ENCODE peak calls at places on chromosomes 16 and 17, in six cellular contexts. One of them, this sample, is unnamed.

GRCh38 chr17:66717680-66718079 is 117.2 kb upstream of the CACNG5 start:
- DNase-seq in HL-60: no peak
- DNase-seq in bronchial epithelial cell: peak; percentile 87
- DNase-seq in A549: no peak
- DNase-seq in RWPE1: peak; percentile 79
- DNase-seq in activated B cell treated with CpG ODN at 0.5 μM for 24 hours: no peak
- DNase-seq in this sample: no peak

GRCh38 chr17:32755045-32755805 is 121.7 kb downstream of the MYO1D start:
- DNase-seq in HL-60: peak; percentile 8
- DNase-seq in activated B cell treated with CpG ODN at 0.5 μM for 24 hours: no peak
- DNase-seq in bronchial epithelial cell: peak; percentile 68
- DNase-seq in A549: peak; percentile 55
- DNase-seq in RWPE1: peak; percentile 64
- DNase-seq in this sample: no peak

GRCh38 chr17:47895254-47895855 is 681 bp upstream of the SP2 start:
- DNase-seq in RWPE1: no peak
- DNase-seq in activated B cell treated with CpG ODN at 0.5 μM for 24 hours: no peak
- DNase-seq in bronchial epithelial cell: peak; percentile 24
- DNase-seq in HL-60: peak; percentile 36
- DNase-seq in A549: peak; percentile 31
- DNase-seq in this sample: no peak

GRCh38 chr16:12781777-12782176 is 21.9 kb downstream of the CPPED1 start:
- DNase-seq in A549: no peak
- DNase-seq in activated B cell treated with CpG ODN at 0.5 μM for 24 hours: no peak
- DNase-seq in RWPE1: no peak
- DNase-seq in HL-60: no peak
- DNase-seq in bronchial epithelial cell: no peak
- DNase-seq in this sample: no peak

GRCh38 chr17:58641937-58642336 is 49.9 kb downstream of the TEX14 start:
- DNase-seq in activated B cell treated with CpG ODN at 0.5 μM for 24 hours: no peak
- DNase-seq in HL-60: no peak
- DNase-seq in RWPE1: no peak
- DNase-seq in A549: no peak
- DNase-seq in bronchial epithelial cell: peak; percentile 52
- DNase-seq in this sample: no peak

GRCh38 chr17:5846001-5846400 is 224.2 kb upstream of the WSCD1 start:
- DNase-seq in bronchial epithelial cell: no peak
- DNase-seq in RWPE1: no peak
- DNase-seq in HL-60: no peak
- DNase-seq in A549: no peak
- DNase-seq in activated B cell treated with CpG ODN at 0.5 μM for 24 hours: no peak
- DNase-seq in this sample: no peak

GRCh38 chr16:81601601-81602251 is 157.1 kb downstream of the CMIP start:
- DNase-seq in bronchial epithelial cell: no peak
- DNase-seq in HL-60: no peak
- DNase-seq in RWPE1: no peak
- DNase-seq in A549: no peak
- DNase-seq in activated B cell treated with CpG ODN at 0.5 μM for 24 hours: no peak
- DNase-seq in this sample: no peak

GRCh38 chr16:13492046-13492445 is 427.9 kb upstream of the ERCC4 start:
- DNase-seq in bronchial epithelial cell: no peak
- DNase-seq in RWPE1: no peak
- DNase-seq in HL-60: no peak
- DNase-seq in A549: no peak
- DNase-seq in activated B cell treated with CpG ODN at 0.5 μM for 24 hours: no peak
- DNase-seq in this sample: no peak

GRCh38 chr16:87954361-87954760 is 3.1 kb downstream of the BANP start:
- DNase-seq in A549: no peak
- DNase-seq in HL-60: no peak
- DNase-seq in bronchial epithelial cell: no peak
- DNase-seq in activated B cell treated with CpG ODN at 0.5 μM for 24 hours: no peak
- DNase-seq in RWPE1: no peak
- DNase-seq in this sample: no peak

GRCh38 chr16:87559976-87560375 is 42.3 kb upstream of the JPH3 start:
- DNase-seq in RWPE1: no peak
- DNase-seq in activated B cell treated with CpG ODN at 0.5 μM for 24 hours: no peak
- DNase-seq in HL-60: no peak
- DNase-seq in bronchial epithelial cell: no peak
- DNase-seq in A549: no peak
- DNase-seq in this sample: no peak

GRCh38 chr17:73100363-73100762 is 7.9 kb upstream of the SLC39A11 start:
- DNase-seq in A549: no peak
- DNase-seq in activated B cell treated with CpG ODN at 0.5 μM for 24 hours: no peak
- DNase-seq in RWPE1: no peak
- DNase-seq in HL-60: no peak
- DNase-seq in bronchial epithelial cell: no peak
- DNase-seq in this sample: no peak

GRCh38 chr16:11835891-11836652 is 15.3 kb downstream of the RSL1D1 start:
- DNase-seq in bronchial epithelial cell: peak; percentile 24
- DNase-seq in A549: no peak
- DNase-seq in activated B cell treated with CpG ODN at 0.5 μM for 24 hours: no peak
- DNase-seq in RWPE1: no peak
- DNase-seq in HL-60: no peak
- DNase-seq in this sample: no peak

GRCh38 chr16:51763072-51763658 is 612.1 kb upstream of the SALL1 start:
- DNase-seq in activated B cell treated with CpG ODN at 0.5 μM for 24 hours: no peak
- DNase-seq in bronchial epithelial cell: no peak
- DNase-seq in HL-60: no peak
- DNase-seq in RWPE1: no peak
- DNase-seq in A549: no peak
- DNase-seq in this sample: no peak

GRCh38 chr16:24853830-24854229 is 8.1 kb downstream of the SLC5A11 start:
- DNase-seq in bronchial epithelial cell: peak; percentile 54
- DNase-seq in RWPE1: no peak
- DNase-seq in A549: peak; percentile 68
- DNase-seq in activated B cell treated with CpG ODN at 0.5 μM for 24 hours: no peak
- DNase-seq in HL-60: no peak
- DNase-seq in this sample: no peak

GRCh38 chr17:3697157-3697515 is 1.2 kb upstream of the P2RX5 start:
- DNase-seq in HL-60: no peak
- DNase-seq in bronchial epithelial cell: no peak
- DNase-seq in RWPE1: no peak
- DNase-seq in A549: no peak
- DNase-seq in activated B cell treated with CpG ODN at 0.5 μM for 24 hours: no peak
- DNase-seq in this sample: no peak

GRCh38 chr17:82751171-82751570 is 694 bp upstream of the TBCD start:
- DNase-seq in bronchial epithelial cell: no peak
- DNase-seq in RWPE1: peak; percentile 21
- DNase-seq in A549: no peak
- DNase-seq in activated B cell treated with CpG ODN at 0.5 μM for 24 hours: no peak
- DNase-seq in HL-60: peak; percentile 63
- DNase-seq in this sample: no peak

GRCh38 chr17:27430882-27431491 is 25.3 kb upstream of the KSR1 start:
- DNase-seq in RWPE1: peak; percentile 48
- DNase-seq in bronchial epithelial cell: peak; percentile 34
- DNase-seq in A549: peak; percentile 45
- DNase-seq in HL-60: no peak
- DNase-seq in activated B cell treated with CpG ODN at 0.5 μM for 24 hours: no peak
- DNase-seq in this sample: no peak

GRCh38 chr17:43183921-43184320 is 12.9 kb downstream of the NBR1 start:
- DNase-seq in RWPE1: no peak
- DNase-seq in bronchial epithelial cell: no peak
- DNase-seq in activated B cell treated with CpG ODN at 0.5 μM for 24 hours: no peak
- DNase-seq in HL-60: no peak
- DNase-seq in A549: no peak
- DNase-seq in this sample: no peak

GRCh38 chr16:20952144-20952797 is 51.7 kb downstream of the LYRM1 start:
- DNase-seq in activated B cell treated with CpG ODN at 0.5 μM for 24 hours: no peak
- DNase-seq in bronchial epithelial cell: peak; percentile 51
- DNase-seq in RWPE1: peak; percentile 18
- DNase-seq in A549: no peak
- DNase-seq in HL-60: no peak
- DNase-seq in this sample: no peak

GRCh38 chr16:70529051-70529777 is 5.6 kb downstream of the SF3B3 start:
- DNase-seq in RWPE1: peak; percentile 48
- DNase-seq in HL-60: no peak
- DNase-seq in activated B cell treated with CpG ODN at 0.5 μM for 24 hours: no peak
- DNase-seq in A549: peak; percentile 62
- DNase-seq in bronchial epithelial cell: peak; percentile 68
- DNase-seq in this sample: no peak

GRCh38 chr17:74163271-74163821 is 40.1 kb upstream of the RPL38 start:
- DNase-seq in A549: no peak
- DNase-seq in RWPE1: no peak
- DNase-seq in HL-60: peak; percentile 70
- DNase-seq in bronchial epithelial cell: no peak
- DNase-seq in activated B cell treated with CpG ODN at 0.5 μM for 24 hours: no peak
- DNase-seq in this sample: no peak

GRCh38 chr16:77723108-77723514 is 797 bp downstream of the NUDT7 start:
- DNase-seq in bronchial epithelial cell: no peak
- DNase-seq in activated B cell treated with CpG ODN at 0.5 μM for 24 hours: no peak
- DNase-seq in HL-60: peak; percentile 65
- DNase-seq in A549: no peak
- DNase-seq in RWPE1: no peak
- DNase-seq in this sample: no peak

GRCh38 chr16:77724174-77724573 is 1.9 kb downstream of the NUDT7 start:
- DNase-seq in activated B cell treated with CpG ODN at 0.5 μM for 24 hours: no peak
- DNase-seq in RWPE1: no peak
- DNase-seq in HL-60: no peak
- DNase-seq in A549: no peak
- DNase-seq in bronchial epithelial cell: no peak
- DNase-seq in this sample: no peak

GRCh38 chr16:77721752-77722314 is 481 bp upstream of the NUDT7 start:
- DNase-seq in A549: no peak
- DNase-seq in RWPE1: no peak
- DNase-seq in bronchial epithelial cell: no peak
- DNase-seq in activated B cell treated with CpG ODN at 0.5 μM for 24 hours: no peak
- DNase-seq in HL-60: no peak
- DNase-seq in this sample: no peak

DNA sequence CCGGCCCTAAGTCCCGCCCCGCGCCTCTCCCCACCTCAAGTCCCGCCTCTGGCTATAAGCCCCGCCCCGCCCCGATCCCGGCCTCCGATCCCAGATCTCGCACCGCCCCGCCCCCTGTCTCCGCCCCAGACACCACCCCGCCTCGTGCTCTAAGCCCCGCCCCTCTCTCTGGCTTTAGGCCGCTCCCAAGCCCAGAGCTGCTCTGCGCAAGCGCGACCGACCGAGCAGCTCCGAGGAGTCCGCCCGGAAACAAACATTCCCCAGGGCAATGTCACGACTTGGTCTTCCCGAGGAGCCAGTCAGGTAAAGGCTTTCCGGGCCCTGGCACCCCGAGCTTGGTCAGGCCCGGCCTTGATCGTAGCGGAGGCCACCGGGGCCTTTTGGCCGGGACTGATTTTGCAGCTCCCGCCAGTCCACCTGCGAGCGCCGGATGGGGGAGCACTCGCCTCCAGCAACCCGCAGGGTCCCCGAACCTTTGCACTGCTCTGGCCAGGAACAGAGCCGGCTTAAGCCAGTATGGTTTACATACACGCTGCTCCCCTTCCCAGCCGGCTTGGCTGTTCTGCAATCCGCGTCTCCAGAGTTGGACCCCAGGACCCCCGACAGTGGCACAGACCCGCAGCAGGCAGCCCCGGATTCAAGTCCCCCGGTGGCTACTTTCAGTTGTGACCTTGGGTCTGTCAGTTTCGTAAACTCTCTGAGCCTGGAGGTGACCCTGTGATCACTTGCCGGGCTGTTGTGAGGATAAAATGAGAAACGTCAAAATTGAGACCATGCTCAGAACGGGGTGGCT is at the start of gene NUDT7:
- DNase-seq in bronchial epithelial cell: peak; percentile 91
- DNase-seq in activated B cell treated with CpG ODN at 0.5 μM for 24 hours: peak; percentile 93
- DNase-seq in RWPE1: peak; percentile 98
- DNase-seq in HL-60: peak; percentile 84
- DNase-seq in A549: peak; percentile 94
- DNase-seq in this sample: peak; percentile 99
- TF ChIP-seq CTCF in bronchial epithelial cell: peak; percentile 33
- TF ChIP-seq CTCF in activated B cell treated with CpG ODN at 0.5 μM for 24 hours: no peak
- TF ChIP-seq CTCF in RWPE1: peak; percentile 28
- TF ChIP-seq CTCF in HL-60: no peak
- TF ChIP-seq CTCF in A549: peak; percentile 35
- TF ChIP-seq CTCF in this sample: peak; percentile 34

DNA sequence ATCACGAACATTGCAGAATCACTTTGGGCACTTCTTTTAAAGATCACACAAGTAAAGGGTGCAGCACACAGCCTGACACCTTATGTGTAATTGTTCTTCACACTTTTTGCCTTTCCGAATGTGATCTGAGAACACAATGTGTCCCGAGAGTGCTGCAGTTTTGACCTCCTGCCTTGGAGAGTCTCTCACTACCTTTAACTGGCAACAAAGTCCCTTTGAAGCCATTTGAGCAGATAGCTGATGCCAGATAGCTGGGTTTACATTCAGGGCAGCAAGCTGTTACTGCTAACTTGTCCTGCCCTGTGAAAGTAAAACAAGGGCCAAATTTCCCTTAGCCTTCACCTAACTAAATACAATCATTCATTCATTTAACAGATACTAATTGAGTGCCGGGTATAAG is 411.0 kb upstream of the DYNLRB2 start:
- DNase-seq in HL-60: no peak
- DNase-seq in A549: no peak
- DNase-seq in activated B cell treated with CpG ODN at 0.5 μM for 24 hours: no peak
- DNase-seq in bronchial epithelial cell: no peak
- DNase-seq in RWPE1: no peak
- DNase-seq in this sample: no peak
- TF ChIP-seq CTCF in HL-60: no peak
- TF ChIP-seq CTCF in A549: no peak
- TF ChIP-seq CTCF in activated B cell treated with CpG ODN at 0.5 μM for 24 hours: no peak
- TF ChIP-seq CTCF in bronchial epithelial cell: no peak
- TF ChIP-seq CTCF in RWPE1: no peak
- TF ChIP-seq CTCF in this sample: no peak

GRCh38 chr16:67773569-67774456 is 32.5 kb downstream of the RANBP10 start:
- DNase-seq in bronchial epithelial cell: no peak
- DNase-seq in RWPE1: no peak
- DNase-seq in activated B cell treated with CpG ODN at 0.5 μM for 24 hours: no peak
- DNase-seq in HL-60: no peak
- DNase-seq in A549: no peak
- DNase-seq in this sample: no peak
- TF ChIP-seq CTCF in bronchial epithelial cell: no peak
- TF ChIP-seq CTCF in RWPE1: no peak
- TF ChIP-seq CTCF in activated B cell treated with CpG ODN at 0.5 μM for 24 hours: no peak
- TF ChIP-seq CTCF in HL-60: no peak
- TF ChIP-seq CTCF in A549: no peak
- TF ChIP-seq CTCF in this sample: no peak

DNA sequence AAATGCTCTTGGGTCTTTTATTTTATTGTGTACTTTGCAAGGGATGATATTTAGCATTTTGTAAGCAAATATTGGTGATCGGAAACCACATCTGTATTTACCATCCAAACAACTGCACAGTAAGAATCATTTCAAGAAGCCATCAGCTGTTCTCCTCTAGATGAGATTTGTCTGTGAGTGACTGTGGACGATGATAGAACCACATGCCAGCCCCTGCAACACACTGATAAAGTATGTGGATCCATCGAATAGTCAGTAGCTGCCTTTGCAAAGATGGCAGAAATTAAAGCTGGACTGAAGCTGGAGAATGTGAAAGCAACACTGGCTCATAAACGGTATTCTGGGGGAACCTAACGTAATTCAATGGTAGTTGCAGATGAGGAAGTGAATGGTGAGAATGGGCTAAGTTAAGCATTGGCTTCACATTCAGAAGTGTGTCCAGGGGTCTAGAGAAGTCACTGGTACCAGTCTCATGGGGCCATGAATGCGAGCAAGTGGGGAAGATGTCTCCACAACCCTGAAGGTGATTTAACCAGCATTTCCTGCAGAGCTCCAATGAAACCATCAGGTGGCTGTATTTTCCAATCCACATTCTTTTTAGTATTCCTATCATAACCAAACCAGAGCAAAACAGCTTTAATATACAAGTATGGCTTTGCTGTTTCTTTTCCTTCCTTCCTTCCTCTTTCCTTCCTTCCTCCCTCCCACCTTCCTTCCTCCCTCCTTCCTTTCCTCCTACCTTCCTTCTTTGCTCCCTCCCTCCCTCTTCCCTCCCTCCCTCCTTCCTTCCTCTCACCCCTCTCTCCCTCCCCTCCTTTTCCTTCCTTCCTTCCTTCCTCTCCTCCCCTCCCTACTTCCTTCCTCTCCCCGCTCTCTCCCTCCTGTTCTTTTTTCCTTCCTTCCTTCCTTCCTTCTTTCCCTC is 169.4 kb downstream of the ABCA8 start:
- DNase-seq in HL-60: no peak
- DNase-seq in RWPE1: no peak
- DNase-seq in A549: no peak
- DNase-seq in bronchial epithelial cell: no peak
- DNase-seq in activated B cell treated with CpG ODN at 0.5 μM for 24 hours: no peak
- DNase-seq in this sample: no peak
- TF ChIP-seq CTCF in HL-60: no peak
- TF ChIP-seq CTCF in RWPE1: no peak
- TF ChIP-seq CTCF in A549: peak; percentile 9
- TF ChIP-seq CTCF in bronchial epithelial cell: no peak
- TF ChIP-seq CTCF in activated B cell treated with CpG ODN at 0.5 μM for 24 hours: no peak
- TF ChIP-seq CTCF in this sample: no peak